ENCODE peak calls at places on chromosome 7, in five cellular contexts. One of them, this sample, is unnamed.
A peak's percentile ranks its signal among the peaks of the same experiment; 100 is the strongest.

GRCh38 chr7:103773726-103774125 is 215.7 kb downstream of the RELN start:
- DNase-seq in AG04449: no peak
- DNase-seq in activated CD8-positive, alpha-beta T cell treated with anti-CD3 and anti-CD28 coated beads for 36 hours: no peak
- DNase-seq in brain microvascular endothelial cell: no peak
- DNase-seq in type B pancreatic cell: no peak
- DNase-seq in this sample: no peak

GRCh38 chr7:50560865-50561351 is 4.3 kb downstream of the DDC start:
- DNase-seq in AG04449: no peak
- DNase-seq in activated CD8-positive, alpha-beta T cell treated with anti-CD3 and anti-CD28 coated beads for 36 hours: no peak
- DNase-seq in brain microvascular endothelial cell: no peak
- DNase-seq in type B pancreatic cell: no peak
- DNase-seq in this sample: no peak

GRCh38 chr7:74179935-74180604 is 5.9 kb downstream of the EIF4H start:
- DNase-seq in AG04449: no peak
- DNase-seq in activated CD8-positive, alpha-beta T cell treated with anti-CD3 and anti-CD28 coated beads for 36 hours: no peak
- DNase-seq in brain microvascular endothelial cell: no peak
- DNase-seq in type B pancreatic cell: no peak
- DNase-seq in this sample: no peak

GRCh38 chr7:27295236-27295635 is 52.6 kb downstream of the EVX1 start:
- DNase-seq in AG04449: no peak
- DNase-seq in activated CD8-positive, alpha-beta T cell treated with anti-CD3 and anti-CD28 coated beads for 36 hours: no peak
- DNase-seq in brain microvascular endothelial cell: no peak
- DNase-seq in type B pancreatic cell: no peak
- DNase-seq in this sample: no peak

GRCh38 chr7:20172736-20173334 is 44.3 kb downstream of the MACC1 start:
- DNase-seq in AG04449: no peak
- DNase-seq in activated CD8-positive, alpha-beta T cell treated with anti-CD3 and anti-CD28 coated beads for 36 hours: peak; percentile 56
- DNase-seq in brain microvascular endothelial cell: peak; percentile 59
- DNase-seq in type B pancreatic cell: no peak
- DNase-seq in this sample: peak; percentile 41

GRCh38 chr7:142799483-142799882 is 28.7 kb downstream of the PRSS2 start:
- DNase-seq in AG04449: no peak
- DNase-seq in activated CD8-positive, alpha-beta T cell treated with anti-CD3 and anti-CD28 coated beads for 36 hours: peak; percentile 26
- DNase-seq in brain microvascular endothelial cell: no peak
- DNase-seq in type B pancreatic cell: no peak
- DNase-seq in this sample: no peak

GRCh38 chr7:74183653-74184450 is 9.7 kb downstream of the EIF4H start:
- DNase-seq in AG04449: no peak
- DNase-seq in activated CD8-positive, alpha-beta T cell treated with anti-CD3 and anti-CD28 coated beads for 36 hours: peak; percentile 56
- DNase-seq in brain microvascular endothelial cell: no peak
- DNase-seq in type B pancreatic cell: no peak
- DNase-seq in this sample: no peak

GRCh38 chr7:22765609-22766008 is 38.6 kb downstream of the IL6 start:
- DNase-seq in AG04449: no peak
- DNase-seq in activated CD8-positive, alpha-beta T cell treated with anti-CD3 and anti-CD28 coated beads for 36 hours: no peak
- DNase-seq in brain microvascular endothelial cell: no peak
- DNase-seq in type B pancreatic cell: no peak
- DNase-seq in this sample: peak; percentile 31

GRCh38 chr7:134365341-134366054 is 48.8 kb upstream of the SLC35B4 start:
- DNase-seq in AG04449: peak; percentile 19
- DNase-seq in activated CD8-positive, alpha-beta T cell treated with anti-CD3 and anti-CD28 coated beads for 36 hours: no peak
- DNase-seq in brain microvascular endothelial cell: peak; percentile 22
- DNase-seq in type B pancreatic cell: no peak
- DNase-seq in this sample: no peak

GRCh38 chr7:149459540-149460433 is 1.1 kb downstream of the ZNF777 start:
- DNase-seq in AG04449: no peak
- DNase-seq in activated CD8-positive, alpha-beta T cell treated with anti-CD3 and anti-CD28 coated beads for 36 hours: peak; percentile 26
- DNase-seq in brain microvascular endothelial cell: no peak
- DNase-seq in type B pancreatic cell: peak; percentile 71
- DNase-seq in this sample: peak; percentile 77

GRCh38 chr7:1846331-1847065 is 176.4 kb downstream of the ELFN1 start:
- DNase-seq in AG04449: no peak
- DNase-seq in activated CD8-positive, alpha-beta T cell treated with anti-CD3 and anti-CD28 coated beads for 36 hours: no peak
- DNase-seq in brain microvascular endothelial cell: no peak
- DNase-seq in type B pancreatic cell: no peak
- DNase-seq in this sample: no peak

GRCh38 chr7:27182285-27182827 is 2.7 kb downstream of the HOXA11 start:
- DNase-seq in AG04449: no peak
- DNase-seq in activated CD8-positive, alpha-beta T cell treated with anti-CD3 and anti-CD28 coated beads for 36 hours: no peak
- DNase-seq in brain microvascular endothelial cell: no peak
- DNase-seq in type B pancreatic cell: peak; percentile 45
- DNase-seq in this sample: no peak

GRCh38 chr7:75704928-75705327 is 33.8 kb downstream of the HIP1 start:
- DNase-seq in AG04449: no peak
- DNase-seq in activated CD8-positive, alpha-beta T cell treated with anti-CD3 and anti-CD28 coated beads for 36 hours: no peak
- DNase-seq in brain microvascular endothelial cell: no peak
- DNase-seq in type B pancreatic cell: no peak
- DNase-seq in this sample: no peak

GRCh38 chr7:32062150-32062549 is 8.1 kb downstream of the PDE1C start:
- DNase-seq in AG04449: no peak
- DNase-seq in activated CD8-positive, alpha-beta T cell treated with anti-CD3 and anti-CD28 coated beads for 36 hours: peak; percentile 34
- DNase-seq in brain microvascular endothelial cell: no peak
- DNase-seq in type B pancreatic cell: no peak
- DNase-seq in this sample: no peak

GRCh38 chr7:106774768-106775551 is 90.1 kb upstream of the PIK3CG start:
- DNase-seq in AG04449: no peak
- DNase-seq in activated CD8-positive, alpha-beta T cell treated with anti-CD3 and anti-CD28 coated beads for 36 hours: peak; percentile 78
- DNase-seq in brain microvascular endothelial cell: peak; percentile 93
- DNase-seq in type B pancreatic cell: no peak
- DNase-seq in this sample: no peak

GRCh38 chr7:32957326-32958045 is at the start of gene FKBP9:
- DNase-seq in AG04449: no peak
- DNase-seq in activated CD8-positive, alpha-beta T cell treated with anti-CD3 and anti-CD28 coated beads for 36 hours: peak; percentile 19
- DNase-seq in brain microvascular endothelial cell: peak; percentile 53
- DNase-seq in type B pancreatic cell: peak; percentile 88
- DNase-seq in this sample: peak; percentile 84

GRCh38 chr7:34354906-34355305 is 303.1 kb upstream of the NPSR1 start:
- DNase-seq in AG04449: peak; percentile 46
- DNase-seq in activated CD8-positive, alpha-beta T cell treated with anti-CD3 and anti-CD28 coated beads for 36 hours: no peak
- DNase-seq in brain microvascular endothelial cell: peak; percentile 36
- DNase-seq in type B pancreatic cell: no peak
- DNase-seq in this sample: no peak

GRCh38 chr7:151663382-151664100 is 143.8 kb upstream of the RHEB start:
- DNase-seq in AG04449: no peak
- DNase-seq in activated CD8-positive, alpha-beta T cell treated with anti-CD3 and anti-CD28 coated beads for 36 hours: no peak
- DNase-seq in brain microvascular endothelial cell: no peak
- DNase-seq in type B pancreatic cell: no peak
- DNase-seq in this sample: no peak

GRCh38 chr7:139680676-139681462 is 96.9 kb downstream of the HIPK2 start:
- DNase-seq in AG04449: peak; percentile 89
- DNase-seq in activated CD8-positive, alpha-beta T cell treated with anti-CD3 and anti-CD28 coated beads for 36 hours: peak; percentile 94
- DNase-seq in brain microvascular endothelial cell: peak; percentile 99
- DNase-seq in type B pancreatic cell: no peak
- DNase-seq in this sample: peak; percentile 34

GRCh38 chr7:194257-194995 is 2.1 kb downstream of the FAM20C start:
- DNase-seq in AG04449: no peak
- DNase-seq in activated CD8-positive, alpha-beta T cell treated with anti-CD3 and anti-CD28 coated beads for 36 hours: no peak
- DNase-seq in brain microvascular endothelial cell: peak; percentile 55
- DNase-seq in type B pancreatic cell: no peak
- DNase-seq in this sample: no peak

GRCh38 chr7:64997927-64998391 is 7.1 kb upstream of the ZNF117 start:
- DNase-seq in AG04449: no peak
- DNase-seq in activated CD8-positive, alpha-beta T cell treated with anti-CD3 and anti-CD28 coated beads for 36 hours: no peak
- DNase-seq in brain microvascular endothelial cell: peak; percentile 78
- DNase-seq in type B pancreatic cell: no peak
- DNase-seq in this sample: no peak

GRCh38 chr7:110373514-110374258 is 717.2 kb upstream of the LRRN3 start:
- DNase-seq in AG04449: no peak
- DNase-seq in activated CD8-positive, alpha-beta T cell treated with anti-CD3 and anti-CD28 coated beads for 36 hours: no peak
- DNase-seq in brain microvascular endothelial cell: no peak
- DNase-seq in type B pancreatic cell: no peak
- DNase-seq in this sample: no peak

GRCh38 chr7:64665980-64666674 is at the start of gene ZNF107:
- DNase-seq in AG04449: peak; percentile 56
- DNase-seq in activated CD8-positive, alpha-beta T cell treated with anti-CD3 and anti-CD28 coated beads for 36 hours: peak; percentile 92
- DNase-seq in brain microvascular endothelial cell: peak; percentile 97
- DNase-seq in type B pancreatic cell: peak; percentile 88
- DNase-seq in this sample: peak; percentile 90

GRCh38 chr7:128404826-128405344 is 4.9 kb downstream of the IMPDH1 start:
- DNase-seq in AG04449: no peak
- DNase-seq in activated CD8-positive, alpha-beta T cell treated with anti-CD3 and anti-CD28 coated beads for 36 hours: peak; percentile 28
- DNase-seq in brain microvascular endothelial cell: no peak
- DNase-seq in type B pancreatic cell: no peak
- DNase-seq in this sample: peak; percentile 36

GRCh38 chr7:24340727-24341126 is 56.7 kb downstream of the NPY start:
- DNase-seq in AG04449: no peak
- DNase-seq in activated CD8-positive, alpha-beta T cell treated with anti-CD3 and anti-CD28 coated beads for 36 hours: no peak
- DNase-seq in brain microvascular endothelial cell: no peak
- DNase-seq in type B pancreatic cell: no peak
- DNase-seq in this sample: no peak

GRCh38 chr7:130959743-130960207 is 225.8 kb upstream of the KLF14 start:
- DNase-seq in AG04449: no peak
- DNase-seq in activated CD8-positive, alpha-beta T cell treated with anti-CD3 and anti-CD28 coated beads for 36 hours: peak; percentile 68
- DNase-seq in brain microvascular endothelial cell: peak; percentile 83
- DNase-seq in type B pancreatic cell: no peak
- DNase-seq in this sample: no peak
- TF ChIP-seq CTCF in AG04449: peak; percentile 52
- TF ChIP-seq CTCF in activated CD8-positive, alpha-beta T cell treated with anti-CD3 and anti-CD28 coated beads for 36 hours: peak; percentile 39
- TF ChIP-seq CTCF in brain microvascular endothelial cell: peak; percentile 76
- TF ChIP-seq CTCF in type B pancreatic cell: peak; percentile 29
- TF ChIP-seq CTCF in this sample: peak; percentile 51

GRCh38 chr7:36644625-36645422 is 79.5 kb downstream of the AOAH start:
- DNase-seq in AG04449: no peak
- DNase-seq in activated CD8-positive, alpha-beta T cell treated with anti-CD3 and anti-CD28 coated beads for 36 hours: no peak
- DNase-seq in brain microvascular endothelial cell: no peak
- DNase-seq in type B pancreatic cell: no peak
- DNase-seq in this sample: no peak
- TF ChIP-seq CTCF in AG04449: no peak
- TF ChIP-seq CTCF in activated CD8-positive, alpha-beta T cell treated with anti-CD3 and anti-CD28 coated beads for 36 hours: no peak
- TF ChIP-seq CTCF in brain microvascular endothelial cell: no peak
- TF ChIP-seq CTCF in type B pancreatic cell: no peak
- TF ChIP-seq CTCF in this sample: no peak

GRCh38 chr7:101913247-101913721 is 95.9 kb downstream of the CUX1 start:
- DNase-seq in AG04449: no peak
- DNase-seq in activated CD8-positive, alpha-beta T cell treated with anti-CD3 and anti-CD28 coated beads for 36 hours: no peak
- DNase-seq in brain microvascular endothelial cell: no peak
- DNase-seq in type B pancreatic cell: no peak
- DNase-seq in this sample: no peak

GRCh38 chr7:101911011-101911799 is 93.8 kb downstream of the CUX1 start:
- DNase-seq in AG04449: no peak
- DNase-seq in activated CD8-positive, alpha-beta T cell treated with anti-CD3 and anti-CD28 coated beads for 36 hours: no peak
- DNase-seq in brain microvascular endothelial cell: no peak
- DNase-seq in type B pancreatic cell: no peak
- DNase-seq in this sample: no peak

GRCh38 chr7:101913876-101914275 is 96.5 kb downstream of the CUX1 start:
- DNase-seq in AG04449: no peak
- DNase-seq in activated CD8-positive, alpha-beta T cell treated with anti-CD3 and anti-CD28 coated beads for 36 hours: no peak
- DNase-seq in brain microvascular endothelial cell: no peak
- DNase-seq in type B pancreatic cell: no peak
- DNase-seq in this sample: no peak

GRCh38 chr7:101912711-101913110 is 95.3 kb downstream of the CUX1 start:
- DNase-seq in AG04449: no peak
- DNase-seq in activated CD8-positive, alpha-beta T cell treated with anti-CD3 and anti-CD28 coated beads for 36 hours: no peak
- DNase-seq in brain microvascular endothelial cell: no peak
- DNase-seq in type B pancreatic cell: no peak
- DNase-seq in this sample: no peak

GRCh38 chr7:101911800-101912705 is 94.6 kb downstream of the CUX1 start:
- DNase-seq in AG04449: no peak
- DNase-seq in activated CD8-positive, alpha-beta T cell treated with anti-CD3 and anti-CD28 coated beads for 36 hours: no peak
- DNase-seq in brain microvascular endothelial cell: no peak
- DNase-seq in type B pancreatic cell: no peak
- DNase-seq in this sample: no peak
- TF ChIP-seq CTCF in AG04449: no peak
- TF ChIP-seq CTCF in activated CD8-positive, alpha-beta T cell treated with anti-CD3 and anti-CD28 coated beads for 36 hours: no peak
- TF ChIP-seq CTCF in brain microvascular endothelial cell: peak; percentile 11
- TF ChIP-seq CTCF in type B pancreatic cell: no peak
- TF ChIP-seq CTCF in this sample: no peak

DNA sequence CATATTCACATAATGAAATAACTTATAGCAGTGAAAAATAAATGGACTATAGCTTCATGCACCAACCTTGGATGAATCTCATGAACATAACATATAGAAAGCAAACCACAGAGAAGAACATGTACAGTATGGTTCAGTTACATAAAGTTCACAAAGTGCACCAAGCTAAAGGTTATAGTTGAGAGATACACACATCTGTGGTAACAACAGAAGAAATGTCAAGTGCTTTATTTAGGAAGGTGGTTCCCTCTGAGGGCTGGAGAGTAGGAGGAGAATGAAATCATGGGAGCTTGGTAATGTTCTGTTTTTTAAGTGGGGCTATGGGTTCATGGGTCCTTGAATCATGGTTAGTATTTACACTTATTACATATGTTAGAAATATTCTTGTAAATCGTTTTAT is 323.3 kb downstream of the PHTF2 start:
- DNase-seq in AG04449: no peak
- DNase-seq in activated CD8-positive, alpha-beta T cell treated with anti-CD3 and anti-CD28 coated beads for 36 hours: no peak
- DNase-seq in brain microvascular endothelial cell: no peak
- DNase-seq in type B pancreatic cell: no peak
- DNase-seq in this sample: no peak
- TF ChIP-seq CTCF in AG04449: no peak
- TF ChIP-seq CTCF in activated CD8-positive, alpha-beta T cell treated with anti-CD3 and anti-CD28 coated beads for 36 hours: no peak
- TF ChIP-seq CTCF in brain microvascular endothelial cell: no peak
- TF ChIP-seq CTCF in type B pancreatic cell: no peak
- TF ChIP-seq CTCF in this sample: no peak

DNA sequence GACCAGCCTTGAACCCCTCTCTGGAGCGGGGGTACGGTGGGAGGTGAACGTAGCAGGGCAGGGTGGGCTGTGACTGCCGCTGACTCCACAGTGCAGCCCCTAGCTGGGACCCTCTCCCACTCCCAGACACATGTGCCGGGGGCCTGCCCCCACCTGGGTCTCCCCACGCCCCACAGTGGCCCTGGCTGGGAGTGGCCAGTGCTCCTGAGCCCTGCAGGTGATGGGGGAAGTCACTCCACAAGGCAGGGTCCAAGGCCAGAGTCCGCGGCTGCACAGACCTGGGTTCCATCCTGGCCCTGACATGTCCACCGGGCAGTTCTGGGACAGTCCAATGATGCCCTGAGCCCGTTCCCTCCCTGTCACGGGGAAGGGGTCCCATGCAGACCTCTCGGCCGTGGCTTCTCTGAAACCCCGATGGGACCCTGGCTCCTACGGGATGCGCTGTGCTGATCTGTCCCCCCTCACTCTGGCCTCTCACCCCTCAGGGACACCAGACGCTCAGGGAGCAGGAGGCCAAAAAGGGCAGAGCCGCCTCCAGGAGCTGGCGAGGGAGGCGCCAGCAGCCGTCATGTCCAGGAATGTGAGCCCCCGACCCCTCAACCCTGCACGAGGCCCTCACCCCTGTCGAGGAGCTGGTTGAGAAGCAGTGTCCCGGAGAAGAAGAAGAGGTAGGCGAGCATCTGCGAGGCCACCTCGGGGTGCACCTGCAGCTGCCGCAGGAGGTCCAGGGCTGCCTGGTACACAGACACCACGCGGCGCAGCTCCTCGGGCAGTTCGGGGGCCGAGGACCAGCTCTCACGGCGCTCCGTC is 40.4 kb downstream of the AP5Z1 start:
- DNase-seq in AG04449: no peak
- DNase-seq in activated CD8-positive, alpha-beta T cell treated with anti-CD3 and anti-CD28 coated beads for 36 hours: no peak
- DNase-seq in brain microvascular endothelial cell: no peak
- DNase-seq in type B pancreatic cell: no peak
- DNase-seq in this sample: no peak
- TF ChIP-seq CTCF in AG04449: no peak
- TF ChIP-seq CTCF in activated CD8-positive, alpha-beta T cell treated with anti-CD3 and anti-CD28 coated beads for 36 hours: no peak
- TF ChIP-seq CTCF in brain microvascular endothelial cell: peak; percentile 6
- TF ChIP-seq CTCF in type B pancreatic cell: no peak
- TF ChIP-seq CTCF in this sample: peak; percentile 5